ENCODE peak calls at places on chromosome 16, in ten cellular contexts. Y, A, N, G, Q, B, Z, E, D and W are unnamed samples.

GRCh38 chr16:84471316-84471715 is 33.1 kb downstream of the MEAK7 start:
- DNase-seq in Z (no peak), Y (no peak), N (no peak), D (no peak), B (peak), Q (no peak), G (no peak), A (no peak), E (no peak), W (no peak)

GRCh38 chr16:2675021-2675420 is 7.3 kb upstream of the KCTD5 start:
- DNase-seq in E (no peak), G (peak), N (no peak), D (no peak), Z (no peak), A (no peak), Y (no peak), B (no peak), Q (no peak), W (no peak)

GRCh38 chr16:85838876-85839585 is 39.5 kb downstream of the COX4I1 start:
- DNase-seq in Z (no peak), D (no peak), B (no peak), A (no peak), N (no peak), Y (no peak), Q (no peak), E (no peak), G (no peak), W (no peak)

GRCh38 chr16:22948058-22948602 is 134.2 kb downstream of the HS3ST2 start:
- DNase-seq in E (no peak), B (no peak), N (no peak), G (no peak), Q (no peak), Y (no peak), Z (no peak), A (no peak), D (no peak), W (no peak)

GRCh38 chr16:51048544-51048943 is 102.5 kb downstream of the SALL1 start:
- DNase-seq in Y (no peak), A (no peak), G (no peak), Z (no peak), E (no peak), B (no peak), D (no peak), N (no peak), Q (no peak), W (no peak)

GRCh38 chr16:3091551-3091950 is 7.5 kb downstream of the ZSCAN10 start:
- DNase-seq in Z (no peak), B (no peak), E (no peak), A (no peak), G (no peak), D (no peak), Q (no peak), N (no peak), Y (no peak), W (no peak)

GRCh38 chr16:1870365-1871082 is 1.4 kb downstream of the MEIOB start:
- DNase-seq in Z (no peak), E (peak), N (no peak), Y (no peak), A (no peak), B (no peak), D (peak), Q (no peak), G (no peak), W (no peak)

GRCh38 chr16:17346774-17347569 is 123.8 kb downstream of the XYLT1 start:
- DNase-seq in A (peak), Z (peak), Q (no peak), D (no peak), B (no peak), Y (peak), E (no peak), G (no peak), N (no peak), W (no peak)

GRCh38 chr16:70158261-70158939 is 15.2 kb upstream of the CLEC18C start:
- DNase-seq in Y (peak), E (no peak), N (peak), A (no peak), D (no peak), B (no peak), Q (peak), G (no peak), Z (no peak), W (no peak)

GRCh38 chr16:15434425-15435215 is at the start of gene BMERB1:
- DNase-seq in G (peak), Q (peak), Z (peak), B (peak), Y (no peak), D (no peak), E (no peak), N (peak), A (no peak), W (no peak)

GRCh38 chr16:19429271-19429670 is 11.6 kb downstream of the TMC5 start:
- DNase-seq in B (peak), D (no peak), Z (no peak), G (no peak), Y (peak), A (no peak), E (no peak), N (no peak), Q (no peak), W (no peak)

GRCh38 chr16:29899516-29900101 is at the start of gene SEZ6L2:
- DNase-seq in Q (peak), G (no peak), E (peak), Z (peak), Y (peak), A (no peak), D (peak), N (peak), B (peak), W (no peak)

GRCh38 chr16:85210423-85211169 is 98.3 kb upstream of the CIBAR2 start:
- DNase-seq in G (no peak), E (no peak), Z (no peak), N (no peak), A (no peak), Q (no peak), B (no peak), D (peak), Y (no peak), W (no peak)

GRCh38 chr16:82633964-82634600 is 7.3 kb downstream of the CDH13 start:
- DNase-seq in Q (no peak), A (no peak), D (no peak), Y (peak), B (no peak), G (peak), N (no peak), Z (peak), E (no peak), W (no peak)

GRCh38 chr16:85535352-85536072 is 77.6 kb upstream of the GSE1 start:
- DNase-seq in N (no peak), Y (no peak), E (peak), Q (no peak), A (no peak), G (peak), B (peak), D (no peak), Z (peak), W (no peak)

GRCh38 chr16:3234543-3235541 is at the start of gene ZNF200:
- DNase-seq in Y (peak), D (peak), N (peak), G (peak), Z (peak), Q (peak), E (peak), B (peak), A (peak), W (peak)

GRCh38 chr16:28549301-28549899 is 4.3 kb upstream of the SGF29 start:
- DNase-seq in Y (no peak), N (no peak), Q (peak), G (no peak), A (no peak), Z (no peak), E (peak), D (no peak), B (no peak), W (no peak)

GRCh38 chr16:56072096-56072495 is 119.2 kb upstream of the GNAO1 start:
- DNase-seq in N (no peak), B (no peak), E (no peak), A (no peak), Y (no peak), Q (no peak), G (no peak), Z (no peak), D (no peak), W (peak)

GRCh38 chr16:842061-842476 is 41.5 kb upstream of the GNG13 start:
- DNase-seq in Z (no peak), N (no peak), Y (no peak), Q (no peak), D (no peak), G (no peak), B (no peak), E (no peak), A (no peak), W (no peak)

GRCh38 chr16:85496145-85496544 is 117.0 kb upstream of the GSE1 start:
- DNase-seq in Q (no peak), G (no peak), E (no peak), A (no peak), D (no peak), N (no peak), B (no peak), Z (no peak), Y (no peak), W (no peak)

GRCh38 chr16:7938175-7938574 is 605.5 kb downstream of the RBFOX1 start:
- DNase-seq in A (no peak), E (no peak), Y (no peak), G (no peak), Q (no peak), D (no peak), N (no peak), Z (no peak), B (no peak), W (no peak)

GRCh38 chr16:54106078-54106477 is 180.5 kb downstream of the IRX3 start:
- DNase-seq in Z (no peak), N (no peak), E (peak), Q (no peak), G (no peak), D (no peak), Y (no peak), B (no peak), A (no peak), W (no peak)

GRCh38 chr16:27221576-27222498 is 18.5 kb downstream of the KDM8 start:
- DNase-seq in N (peak), Q (no peak), Y (no peak), B (no peak), D (no peak), Z (peak), G (no peak), E (no peak), A (no peak), W (no peak)

GRCh38 chr16:66600484-66600883 is 4.0 kb upstream of the CMTM3 start:
- DNase-seq in Q (no peak), Y (no peak), E (no peak), G (no peak), D (no peak), Z (no peak), N (no peak), B (no peak), A (no peak), W (no peak)

GRCh38 chr16:3774156-3774767 is 56.9 kb upstream of the TRAP1 start:
- DNase-seq in D (no peak), E (no peak), Q (no peak), A (no peak), N (no peak), G (no peak), Z (no peak), B (no peak), Y (no peak), W (no peak)

GRCh38 chr16:70749681-70750601 is 51.0 kb downstream of the VAC14 start:
- DNase-seq in N (no peak), G (no peak), Q (peak), Z (no peak), D (no peak), A (no peak), B (no peak), E (no peak), Y (no peak), W (no peak)

GRCh38 chr16:11053916-11054460 is 109.6 kb downstream of the CLEC16A start:
- DNase-seq in B (no peak), A (no peak), N (no peak), Z (no peak), Y (no peak), Q (no peak), D (no peak), E (no peak), G (peak), W (no peak)

GRCh38 chr16:65176603-65177002 is 54.7 kb upstream of the CDH11 start:
- DNase-seq in A (no peak), G (peak), Z (peak), Q (no peak), N (no peak), D (no peak), B (no peak), Y (no peak), E (no peak), W (no peak)

GRCh38 chr16:68236804-68237242 is 896 bp upstream of the ESRP2 start:
- DNase-seq in Y (peak), Z (peak), G (peak), N (no peak), E (peak), A (no peak), D (no peak), Q (no peak), B (no peak), W (no peak)

GRCh38 chr16:27417047-27417671 is 15.2 kb downstream of the IL21R start:
- DNase-seq in D (no peak), Q (no peak), N (no peak), G (peak), A (no peak), Z (no peak), E (no peak), B (no peak), Y (no peak), W (no peak)

GRCh38 chr16:83054302-83054701 is 427.5 kb downstream of the CDH13 start:
- DNase-seq in Q (no peak), B (no peak), D (no peak), G (no peak), Y (no peak), N (no peak), Z (no peak), E (no peak), A (no peak), W (no peak)

GRCh38 chr16:76837872-76838271 is 353.1 kb upstream of the MON1B start:
- DNase-seq in Q (no peak), Y (no peak), Z (no peak), N (no peak), G (no peak), B (no peak), D (no peak), A (no peak), E (no peak), W (no peak)

GRCh38 chr16:72876221-72876620 is 171.7 kb downstream of the ZFHX3 start:
- DNase-seq in Z (peak), Q (no peak), B (peak), E (no peak), A (peak), N (no peak), Y (no peak), D (no peak), G (peak), W (no peak)

GRCh38 chr16:57663917-57664661 is 4.0 kb upstream of the ADGRG3 start:
- DNase-seq in Y (no peak), A (no peak), E (peak), Q (no peak), G (no peak), N (no peak), Z (no peak), B (no peak), D (no peak), W (no peak)
- TF ChIP-seq CTCF in Y (no peak), A (no peak), E (peak), Q (no peak), G (no peak), N (no peak), Z (no peak), B (no peak), D (no peak), W (no peak)

DNA sequence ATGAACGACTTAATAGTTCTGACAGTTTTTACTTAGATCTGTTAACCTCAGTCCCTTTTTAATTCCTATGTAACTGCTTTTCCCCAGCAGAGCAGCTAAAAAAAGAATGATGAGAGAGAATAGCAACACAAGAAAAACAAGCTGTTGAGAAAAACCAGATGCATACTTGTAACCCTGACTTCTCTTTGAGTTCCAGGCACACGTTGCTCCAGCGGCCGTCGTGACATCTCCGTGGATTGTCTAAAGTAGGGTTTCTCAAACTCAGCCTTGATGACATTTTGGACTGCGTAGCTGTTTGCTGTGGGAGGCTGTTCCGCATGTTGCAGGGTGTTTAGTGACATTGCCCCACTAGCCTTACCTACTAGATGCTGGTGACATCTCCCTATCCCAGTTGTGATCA is 324.0 kb downstream of the SNX29 start:
- DNase-seq in Q (no peak), Y (no peak), G (no peak), A (no peak), N (no peak), E (no peak), B (no peak), Z (no peak), D (no peak), W (no peak)
- TF ChIP-seq POLR2AphosphoS5 in Q (no peak), Y (no peak), G (peak), A (no peak), N (no peak), E (no peak), B (no peak), Z (peak), D (no peak), W (no peak)

GRCh38 chr16:49817754-49818507 is 38.0 kb downstream of the ZNF423 start:
- DNase-seq in Y (no peak), D (no peak), Z (no peak), A (no peak), G (no peak), B (no peak), N (no peak), Q (no peak), E (no peak), W (no peak)
- TF ChIP-seq CTCF in Y (no peak), D (no peak), Z (no peak), A (no peak), G (no peak), B (no peak), N (no peak), Q (no peak), E (no peak), W (no peak)

GRCh38 chr16:77860944-77861343 is 72.6 kb downstream of the VAT1L start:
- DNase-seq in Y (no peak), Z (no peak), N (no peak), Q (no peak), A (no peak), D (no peak), E (no peak), B (no peak), G (no peak), W (no peak)
- TF ChIP-seq POLR2AphosphoS5 in Y (no peak), Z (no peak), N (no peak), Q (no peak), A (no peak), D (no peak), E (no peak), B (no peak), G (no peak), W (no peak)

DNA sequence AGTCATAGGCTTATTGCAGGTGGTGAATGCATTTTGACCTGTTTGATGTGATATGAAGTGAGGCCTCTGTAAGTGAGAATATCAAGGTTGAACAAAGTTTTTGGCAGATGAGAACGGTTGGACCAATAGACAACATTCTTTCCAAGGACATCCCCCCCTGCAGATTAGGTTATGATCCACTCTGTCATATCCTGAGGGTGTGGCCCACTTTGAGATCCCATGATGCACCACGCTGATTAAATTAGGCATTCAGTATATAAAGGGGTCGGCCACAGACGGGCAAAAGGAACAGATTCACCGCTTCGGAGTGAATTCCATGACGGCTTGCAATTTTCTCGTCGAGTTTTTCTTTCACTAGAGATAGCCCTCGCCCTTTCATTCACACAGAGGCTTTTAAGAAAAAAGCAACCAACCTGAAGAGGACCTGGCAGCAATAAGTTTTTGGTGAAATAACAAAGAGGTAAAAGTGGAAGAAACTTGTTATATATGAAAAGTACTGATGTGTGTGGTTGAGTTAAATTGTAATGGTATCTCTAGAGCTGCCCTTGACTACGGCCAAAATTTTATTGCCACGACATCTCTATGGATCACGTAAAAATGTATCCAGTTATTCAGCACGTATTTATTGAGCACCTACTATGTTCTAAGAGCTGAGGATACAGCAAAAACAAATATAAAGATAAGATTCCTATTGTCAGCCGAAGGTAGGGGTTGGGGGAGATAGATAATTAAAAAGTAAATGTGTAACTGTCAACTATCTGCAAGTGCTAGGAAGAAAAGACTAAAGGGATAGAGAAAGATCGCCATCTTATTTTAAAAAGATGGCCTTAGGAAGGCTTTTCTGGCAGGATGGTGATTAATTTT is 1.7 kb upstream of the RBBP6 start:
- DNase-seq in D (no peak), N (no peak), Z (no peak), Y (no peak), B (no peak), G (no peak), E (peak), A (no peak), Q (peak), W (no peak)
- TF ChIP-seq CTCF in D (no peak), N (no peak), Z (no peak), Y (no peak), B (no peak), G (no peak), E (no peak), A (no peak), Q (no peak), W (no peak)

GRCh38 chr16:31081428-31082351 is 7.1 kb downstream of the PRSS53 start:
- DNase-seq in A (no peak), Z (no peak), G (peak), N (no peak), Q (no peak), E (no peak), B (no peak), Y (no peak), D (no peak), W (no peak)
- TF ChIP-seq POLR2AphosphoS5 in A (no peak), Z (no peak), G (no peak), N (no peak), Q (peak), E (no peak), B (no peak), Y (no peak), D (peak), W (no peak)

DNA sequence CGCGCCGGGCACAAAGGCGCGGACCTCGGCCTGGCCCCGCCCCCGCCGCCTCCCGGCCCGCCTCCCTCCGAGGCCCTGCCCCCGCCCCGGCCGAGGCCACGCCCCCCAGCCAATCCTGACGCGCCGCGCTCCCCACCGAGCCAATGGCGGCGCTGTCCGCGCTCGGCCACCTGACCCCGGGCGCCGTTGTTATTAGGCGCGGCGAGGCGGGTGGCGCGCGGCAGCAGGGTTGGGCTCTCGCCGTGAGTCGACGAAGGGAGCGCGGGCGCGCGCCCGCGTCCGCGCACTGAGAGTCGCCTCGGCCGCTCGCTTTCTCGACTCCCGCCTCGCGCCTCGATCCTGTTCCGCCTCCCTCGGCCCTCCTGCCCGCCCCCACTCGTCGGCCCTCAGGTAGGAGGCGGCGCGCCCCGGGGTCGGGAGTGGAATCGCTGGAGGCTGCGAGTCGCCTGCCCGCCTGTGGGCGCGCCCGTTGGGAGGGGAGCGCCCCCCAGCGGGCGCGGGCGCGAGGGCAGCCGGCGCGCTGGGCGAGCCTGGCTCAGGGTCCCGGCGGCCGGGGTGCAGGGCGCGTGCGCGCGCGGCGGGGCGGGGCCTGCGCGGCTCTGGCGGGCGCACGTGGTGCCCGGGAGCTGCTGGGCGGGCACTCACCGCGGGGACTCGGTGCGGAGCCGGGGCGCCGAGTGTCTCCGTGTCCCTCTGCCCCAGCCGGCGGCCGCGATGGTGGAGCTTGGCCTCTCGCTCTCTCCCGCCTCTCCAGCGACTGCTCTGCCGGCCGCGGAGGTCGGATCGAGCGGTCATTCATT is 405 bp upstream of the CBLN1 start:
- DNase-seq in A (no peak), B (peak), Y (peak), N (peak), D (no peak), Q (peak), Z (peak), G (peak), E (no peak), W (no peak)
- TF ChIP-seq CTCF in A (no peak), B (no peak), Y (peak), N (no peak), D (no peak), Q (peak), Z (peak), G (no peak), E (no peak), W (no peak)